ENCODE peak calls at places on chromosomes 16 and 17, in ten cellular contexts. One of them, this sample, is unnamed.

GRCh38 chr16:71666928-71667707 is 41.1 kb downstream of the MARVELD3 start:
- DNase-seq in fibroblast of lung: no peak
- DNase-seq in Karpas-422: no peak
- DNase-seq in IMR-90: no peak
- DNase-seq in DND-41: no peak
- DNase-seq in SK-N-SH: no peak
- DNase-seq in GM23248: no peak
- DNase-seq in keratinocyte: no peak
- DNase-seq in neural progenitor cell: no peak
- DNase-seq in K562: no peak
- DNase-seq in this sample: no peak

GRCh38 chr17:8188408-8188839 is 1.6 kb downstream of the BORCS6 start:
- DNase-seq in neural progenitor cell: no peak
- DNase-seq in K562: no peak
- DNase-seq in GM23248: no peak
- DNase-seq in fibroblast of lung: no peak
- DNase-seq in Karpas-422: peak; percentile 77
- DNase-seq in DND-41: peak; percentile 26
- DNase-seq in IMR-90: no peak
- DNase-seq in SK-N-SH: no peak
- DNase-seq in keratinocyte: no peak
- DNase-seq in this sample: no peak

GRCh38 chr17:73043686-73044581 is 48.6 kb downstream of the SLC39A11 start:
- DNase-seq in Karpas-422: no peak
- DNase-seq in IMR-90: peak; percentile 87
- DNase-seq in K562: no peak
- DNase-seq in keratinocyte: no peak
- DNase-seq in fibroblast of lung: peak; percentile 67
- DNase-seq in DND-41: no peak
- DNase-seq in GM23248: peak; percentile 72
- DNase-seq in neural progenitor cell: no peak
- DNase-seq in SK-N-SH: peak; percentile 35
- DNase-seq in this sample: peak; percentile 75

GRCh38 chr17:28726396-28726911 is 421 bp upstream of the TLCD1 start:
- DNase-seq in neural progenitor cell: peak; percentile 90
- DNase-seq in keratinocyte: no peak
- DNase-seq in K562: no peak
- DNase-seq in fibroblast of lung: peak; percentile 58
- DNase-seq in Karpas-422: peak; percentile 94
- DNase-seq in GM23248: peak; percentile 86
- DNase-seq in SK-N-SH: no peak
- DNase-seq in DND-41: peak; percentile 79
- DNase-seq in IMR-90: peak; percentile 39
- DNase-seq in this sample: no peak

GRCh38 chr16:53893731-53894435 is 189.9 kb downstream of the FTO start:
- DNase-seq in GM23248: peak; percentile 89
- DNase-seq in IMR-90: peak; percentile 91
- DNase-seq in SK-N-SH: no peak
- DNase-seq in fibroblast of lung: peak; percentile 92
- DNase-seq in keratinocyte: no peak
- DNase-seq in K562: no peak
- DNase-seq in DND-41: no peak
- DNase-seq in Karpas-422: no peak
- DNase-seq in neural progenitor cell: no peak
- DNase-seq in this sample: peak; percentile 78

GRCh38 chr17:77821114-77821513 is 137.4 kb upstream of the TNRC6C start:
- DNase-seq in IMR-90: no peak
- DNase-seq in GM23248: no peak
- DNase-seq in neural progenitor cell: no peak
- DNase-seq in Karpas-422: no peak
- DNase-seq in DND-41: peak; percentile 25
- DNase-seq in keratinocyte: no peak
- DNase-seq in SK-N-SH: peak; percentile 61
- DNase-seq in K562: peak; percentile 39
- DNase-seq in fibroblast of lung: no peak
- DNase-seq in this sample: no peak

GRCh38 chr16:57540387-57540786 is 2.1 kb upstream of the ADGRG5 start:
- DNase-seq in K562: no peak
- DNase-seq in fibroblast of lung: no peak
- DNase-seq in neural progenitor cell: no peak
- DNase-seq in DND-41: no peak
- DNase-seq in keratinocyte: no peak
- DNase-seq in Karpas-422: no peak
- DNase-seq in IMR-90: no peak
- DNase-seq in GM23248: no peak
- DNase-seq in SK-N-SH: no peak
- DNase-seq in this sample: peak; percentile 38

GRCh38 chr17:78889525-78889924 is 13.5 kb downstream of the CEP295NL start:
- DNase-seq in GM23248: no peak
- DNase-seq in SK-N-SH: no peak
- DNase-seq in Karpas-422: no peak
- DNase-seq in neural progenitor cell: no peak
- DNase-seq in K562: no peak
- DNase-seq in keratinocyte: no peak
- DNase-seq in fibroblast of lung: no peak
- DNase-seq in DND-41: no peak
- DNase-seq in IMR-90: no peak
- DNase-seq in this sample: no peak

GRCh38 chr16:31427441-31428276 is 501 bp downstream of the COX6A2 start:
- DNase-seq in Karpas-422: no peak
- DNase-seq in keratinocyte: no peak
- DNase-seq in K562: peak; percentile 85
- DNase-seq in IMR-90: no peak
- DNase-seq in DND-41: no peak
- DNase-seq in neural progenitor cell: no peak
- DNase-seq in fibroblast of lung: no peak
- DNase-seq in GM23248: peak; percentile 75
- DNase-seq in SK-N-SH: peak; percentile 93
- DNase-seq in this sample: peak; percentile 94

GRCh38 chr16:31429314-31429713 is 1.2 kb upstream of the COX6A2 start:
- DNase-seq in neural progenitor cell: no peak
- DNase-seq in IMR-90: no peak
- DNase-seq in fibroblast of lung: no peak
- DNase-seq in keratinocyte: no peak
- DNase-seq in GM23248: no peak
- DNase-seq in K562: no peak
- DNase-seq in DND-41: no peak
- DNase-seq in Karpas-422: peak; percentile 21
- DNase-seq in SK-N-SH: no peak
- DNase-seq in this sample: no peak

GRCh38 chr16:31430380-31431052 is 2.4 kb upstream of the COX6A2 start:
- DNase-seq in fibroblast of lung: no peak
- DNase-seq in K562: no peak
- DNase-seq in GM23248: no peak
- DNase-seq in keratinocyte: no peak
- DNase-seq in DND-41: no peak
- DNase-seq in IMR-90: no peak
- DNase-seq in Karpas-422: peak; percentile 29
- DNase-seq in SK-N-SH: no peak
- DNase-seq in neural progenitor cell: peak; percentile 45
- DNase-seq in this sample: no peak

GRCh38 chr16:31428638-31429247 is 583 bp upstream of the COX6A2 start:
- DNase-seq in GM23248: peak; percentile 18
- DNase-seq in DND-41: no peak
- DNase-seq in K562: no peak
- DNase-seq in keratinocyte: no peak
- DNase-seq in IMR-90: no peak
- DNase-seq in SK-N-SH: no peak
- DNase-seq in fibroblast of lung: no peak
- DNase-seq in Karpas-422: peak; percentile 16
- DNase-seq in neural progenitor cell: no peak
- DNase-seq in this sample: peak; percentile 86

GRCh38 chr16:31428277-31428597 is at the start of gene COX6A2:
- DNase-seq in SK-N-SH: no peak
- DNase-seq in Karpas-422: peak; percentile 10
- DNase-seq in GM23248: no peak
- DNase-seq in neural progenitor cell: no peak
- DNase-seq in K562: no peak
- DNase-seq in IMR-90: no peak
- DNase-seq in DND-41: no peak
- DNase-seq in keratinocyte: no peak
- DNase-seq in fibroblast of lung: no peak
- DNase-seq in this sample: no peak
- H3K4me3 ChIP-seq in SK-N-SH: peak within 1 kb of the TSS; percentile 33
- H3K4me3 ChIP-seq in Karpas-422: no peak within 1 kb of the TSS
- H3K4me3 ChIP-seq in GM23248: peak within 1 kb of the TSS; percentile 64
- H3K4me3 ChIP-seq in neural progenitor cell: no peak within 1 kb of the TSS
- H3K4me3 ChIP-seq in K562: no peak within 1 kb of the TSS
- H3K4me3 ChIP-seq in IMR-90: peak within 1 kb of the TSS; percentile 38
- H3K4me3 ChIP-seq in DND-41: no peak within 1 kb of the TSS
- H3K4me3 ChIP-seq in keratinocyte: no peak within 1 kb of the TSS
- H3K4me3 ChIP-seq in fibroblast of lung: peak within 1 kb of the TSS; percentile 33
- H3K4me3 ChIP-seq in this sample: peak within 1 kb of the TSS; percentile 51

DNA sequence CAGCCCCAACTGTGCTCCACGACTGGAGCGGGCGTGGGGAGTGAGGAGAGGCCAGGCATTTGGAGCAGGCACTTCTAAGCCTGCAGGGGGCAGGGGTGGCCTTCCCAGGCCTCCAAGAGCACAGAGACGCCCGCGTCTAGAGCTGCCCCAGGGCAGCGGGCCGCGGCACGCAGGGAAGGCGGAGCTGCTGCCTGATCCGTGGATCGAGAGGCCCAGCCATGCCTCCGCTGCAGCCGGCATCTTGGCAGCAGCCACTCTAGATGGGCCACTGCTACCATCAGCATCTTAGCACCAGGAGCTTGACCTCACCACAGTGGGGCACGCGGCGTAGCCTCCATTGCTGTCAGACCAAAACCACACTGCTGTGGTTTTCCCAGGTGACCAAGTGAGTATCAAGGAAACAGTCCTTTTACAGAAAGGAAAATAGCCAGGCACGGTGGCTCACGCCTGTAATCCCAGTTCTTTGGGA is 20.4 kb upstream of the WDR45B start:
- DNase-seq in Karpas-422: peak; percentile 88
- DNase-seq in K562: peak; percentile 59
- DNase-seq in DND-41: no peak
- DNase-seq in IMR-90: peak; percentile 44
- DNase-seq in fibroblast of lung: peak; percentile 38
- DNase-seq in SK-N-SH: peak; percentile 84
- DNase-seq in keratinocyte: no peak
- DNase-seq in neural progenitor cell: peak; percentile 85
- DNase-seq in GM23248: peak; percentile 90
- DNase-seq in this sample: peak; percentile 97
- H2AFZ ChIP-seq in Karpas-422: peak overlapping the region; percentile 52
- H2AFZ ChIP-seq in K562: peak overlapping the region; percentile 76
- H2AFZ ChIP-seq in DND-41: no peak overlapping the region
- H2AFZ ChIP-seq in IMR-90: peak overlapping the region; percentile 75
- H2AFZ ChIP-seq in fibroblast of lung: no peak overlapping the region
- H2AFZ ChIP-seq in SK-N-SH: no peak overlapping the region
- H2AFZ ChIP-seq in keratinocyte: peak overlapping the region; percentile 43
- H2AFZ ChIP-seq in neural progenitor cell: peak overlapping the region; percentile 83
- H2AFZ ChIP-seq in GM23248: peak overlapping the region; percentile 69
- H2AFZ ChIP-seq in this sample: peak overlapping the region; percentile 88

GRCh38 chr16:27486344-27486743 is 63.4 kb downstream of the GTF3C1 start:
- DNase-seq in keratinocyte: no peak
- DNase-seq in K562: no peak
- DNase-seq in SK-N-SH: no peak
- DNase-seq in Karpas-422: no peak
- DNase-seq in IMR-90: no peak
- DNase-seq in fibroblast of lung: no peak
- DNase-seq in GM23248: no peak
- DNase-seq in neural progenitor cell: no peak
- DNase-seq in DND-41: no peak
- DNase-seq in this sample: no peak
- H3K36me3 ChIP-seq in keratinocyte: peaks cover 63% of the 10 kb centered on the region
- H3K36me3 ChIP-seq in K562: peaks cover 95% of the 10 kb centered on the region
- H3K36me3 ChIP-seq in SK-N-SH: peaks cover 95% of the 10 kb centered on the region
- H3K36me3 ChIP-seq in Karpas-422: peaks cover 20% of the 10 kb centered on the region
- H3K36me3 ChIP-seq in IMR-90: peaks cover 85% of the 10 kb centered on the region
- H3K36me3 ChIP-seq in fibroblast of lung: peaks cover 50% of the 10 kb centered on the region
- H3K36me3 ChIP-seq in GM23248: peaks cover 44% of the 10 kb centered on the region
- H3K36me3 ChIP-seq in neural progenitor cell: no peaks in the 10 kb centered on the region
- H3K36me3 ChIP-seq in DND-41: peaks cover 95% of the 10 kb centered on the region
- H3K36me3 ChIP-seq in this sample: peaks cover 96% of the 10 kb centered on the region

GRCh38 chr17:48726182-48726915 is 2.2 kb downstream of the HOXB13 start:
- DNase-seq in DND-41: no peak
- DNase-seq in SK-N-SH: no peak
- DNase-seq in GM23248: no peak
- DNase-seq in keratinocyte: no peak
- DNase-seq in K562: no peak
- DNase-seq in IMR-90: no peak
- DNase-seq in neural progenitor cell: no peak
- DNase-seq in Karpas-422: no peak
- DNase-seq in fibroblast of lung: no peak
- DNase-seq in this sample: no peak
- H3K4me3 ChIP-seq in DND-41: no peak overlapping the region
- H3K4me3 ChIP-seq in SK-N-SH: no peak overlapping the region
- H3K4me3 ChIP-seq in GM23248: no peak overlapping the region
- H3K4me3 ChIP-seq in keratinocyte: no peak overlapping the region
- H3K4me3 ChIP-seq in K562: no peak overlapping the region
- H3K4me3 ChIP-seq in IMR-90: no peak overlapping the region
- H3K4me3 ChIP-seq in neural progenitor cell: no peak overlapping the region
- H3K4me3 ChIP-seq in Karpas-422: no peak overlapping the region
- H3K4me3 ChIP-seq in fibroblast of lung: no peak overlapping the region
- H3K4me3 ChIP-seq in this sample: no peak overlapping the region

GRCh38 chr16:65657556-65657955 is 535.7 kb upstream of the CDH11 start:
- DNase-seq in Karpas-422: no peak
- DNase-seq in SK-N-SH: no peak
- DNase-seq in K562: no peak
- DNase-seq in keratinocyte: no peak
- DNase-seq in IMR-90: no peak
- DNase-seq in fibroblast of lung: peak; percentile 54
- DNase-seq in GM23248: no peak
- DNase-seq in neural progenitor cell: no peak
- DNase-seq in DND-41: no peak
- DNase-seq in this sample: no peak
- H2AFZ ChIP-seq in Karpas-422: no peak overlapping the region
- H2AFZ ChIP-seq in SK-N-SH: no peak overlapping the region
- H2AFZ ChIP-seq in K562: no peak overlapping the region
- H2AFZ ChIP-seq in keratinocyte: no peak overlapping the region
- H2AFZ ChIP-seq in IMR-90: no peak overlapping the region
- H2AFZ ChIP-seq in fibroblast of lung: no peak overlapping the region
- H2AFZ ChIP-seq in GM23248: no peak overlapping the region
- H2AFZ ChIP-seq in neural progenitor cell: no peak overlapping the region
- H2AFZ ChIP-seq in DND-41: no peak overlapping the region
- H2AFZ ChIP-seq in this sample: no peak overlapping the region

This sample was measured in osteoblast.